ENCODE peak calls at places on chromosomes 1 and 21, in seven cellular contexts. One of them, this sample, is unnamed.

GRCh38 chr21:34357889-34358288 is 5.9 kb upstream of the KCNE2 start:
- DNase-seq in lung: no peak
- DNase-seq in fibroblast of mammary gland: no peak
- DNase-seq in GM12864: no peak
- DNase-seq in fibroblast of pulmonary artery: no peak
- DNase-seq in mucosa of descending colon: no peak
- DNase-seq in mesendoderm: no peak
- DNase-seq in this sample: no peak

GRCh38 chr1:59605184-59605583 is 209.6 kb upstream of the HOOK1 start:
- DNase-seq in lung: no peak
- DNase-seq in fibroblast of mammary gland: no peak
- DNase-seq in GM12864: no peak
- DNase-seq in fibroblast of pulmonary artery: no peak
- DNase-seq in mucosa of descending colon: no peak
- DNase-seq in mesendoderm: no peak
- DNase-seq in this sample: no peak

GRCh38 chr1:154955039-154955717 is 721 bp downstream of the PBXIP1 start:
- DNase-seq in lung: no peak
- DNase-seq in fibroblast of mammary gland: peak
- DNase-seq in GM12864: no peak
- DNase-seq in fibroblast of pulmonary artery: peak
- DNase-seq in mucosa of descending colon: peak
- DNase-seq in mesendoderm: peak
- DNase-seq in this sample: peak

GRCh38 chr1:207981976-207982375 is 71.1 kb upstream of the CD34 start:
- DNase-seq in lung: no peak
- DNase-seq in fibroblast of mammary gland: no peak
- DNase-seq in GM12864: no peak
- DNase-seq in fibroblast of pulmonary artery: no peak
- DNase-seq in mucosa of descending colon: no peak
- DNase-seq in mesendoderm: peak
- DNase-seq in this sample: no peak

GRCh38 chr1:93965256-93965655 is 56.0 kb upstream of the GCLM start:
- DNase-seq in lung: no peak
- DNase-seq in fibroblast of mammary gland: no peak
- DNase-seq in GM12864: no peak
- DNase-seq in fibroblast of pulmonary artery: no peak
- DNase-seq in mucosa of descending colon: no peak
- DNase-seq in mesendoderm: no peak
- DNase-seq in this sample: no peak

GRCh38 chr1:73097917-73098316 is 815.6 kb upstream of the NEGR1 start:
- DNase-seq in lung: no peak
- DNase-seq in fibroblast of mammary gland: no peak
- DNase-seq in GM12864: no peak
- DNase-seq in fibroblast of pulmonary artery: no peak
- DNase-seq in mucosa of descending colon: no peak
- DNase-seq in mesendoderm: peak
- DNase-seq in this sample: no peak

GRCh38 chr1:168373869-168374268 is 93.2 kb downstream of the TBX19 start:
- DNase-seq in lung: no peak
- DNase-seq in fibroblast of mammary gland: peak
- DNase-seq in GM12864: no peak
- DNase-seq in fibroblast of pulmonary artery: peak
- DNase-seq in mucosa of descending colon: no peak
- DNase-seq in mesendoderm: no peak
- DNase-seq in this sample: peak

GRCh38 chr1:116694524-116694923 is 27.0 kb upstream of the IGSF3 start:
- DNase-seq in lung: no peak
- DNase-seq in fibroblast of mammary gland: peak
- DNase-seq in GM12864: no peak
- DNase-seq in fibroblast of pulmonary artery: no peak
- DNase-seq in mucosa of descending colon: no peak
- DNase-seq in mesendoderm: no peak
- DNase-seq in this sample: peak

GRCh38 chr1:5976231-5976630 is 16.0 kb downstream of the NPHP4 start:
- DNase-seq in lung: no peak
- DNase-seq in fibroblast of mammary gland: no peak
- DNase-seq in GM12864: no peak
- DNase-seq in fibroblast of pulmonary artery: no peak
- DNase-seq in mucosa of descending colon: no peak
- DNase-seq in mesendoderm: no peak
- DNase-seq in this sample: no peak

GRCh38 chr1:152110365-152110859 is 4.8 kb downstream of the TCHH start:
- DNase-seq in lung: no peak
- DNase-seq in fibroblast of mammary gland: peak
- DNase-seq in GM12864: no peak
- DNase-seq in fibroblast of pulmonary artery: peak
- DNase-seq in mucosa of descending colon: peak
- DNase-seq in mesendoderm: peak
- DNase-seq in this sample: peak

GRCh38 chr1:82220754-82221153 is 420.0 kb downstream of the ADGRL2 start:
- DNase-seq in lung: no peak
- DNase-seq in fibroblast of mammary gland: no peak
- DNase-seq in GM12864: no peak
- DNase-seq in fibroblast of pulmonary artery: no peak
- DNase-seq in mucosa of descending colon: no peak
- DNase-seq in mesendoderm: no peak
- DNase-seq in this sample: no peak

GRCh38 chr1:228463559-228464455 is 23.4 kb upstream of the RNF187 start:
- DNase-seq in lung: no peak
- DNase-seq in fibroblast of mammary gland: peak
- DNase-seq in GM12864: peak
- DNase-seq in fibroblast of pulmonary artery: peak
- DNase-seq in mucosa of descending colon: peak
- DNase-seq in mesendoderm: peak
- DNase-seq in this sample: peak

GRCh38 chr1:219126267-219126862 is 47.3 kb upstream of the LYPLAL1 start:
- DNase-seq in lung: no peak
- DNase-seq in fibroblast of mammary gland: peak
- DNase-seq in GM12864: no peak
- DNase-seq in fibroblast of pulmonary artery: peak
- DNase-seq in mucosa of descending colon: no peak
- DNase-seq in mesendoderm: no peak
- DNase-seq in this sample: no peak

GRCh38 chr1:214377886-214378285 is 96.9 kb downstream of the SMYD2 start:
- DNase-seq in lung: no peak
- DNase-seq in fibroblast of mammary gland: no peak
- DNase-seq in GM12864: no peak
- DNase-seq in fibroblast of pulmonary artery: peak
- DNase-seq in mucosa of descending colon: no peak
- DNase-seq in mesendoderm: peak
- DNase-seq in this sample: peak

GRCh38 chr1:204104331-204105222 is 31.7 kb downstream of the SOX13 start:
- DNase-seq in lung: no peak
- DNase-seq in fibroblast of mammary gland: no peak
- DNase-seq in GM12864: no peak
- DNase-seq in fibroblast of pulmonary artery: no peak
- DNase-seq in mucosa of descending colon: peak
- DNase-seq in mesendoderm: no peak
- DNase-seq in this sample: no peak

GRCh38 chr1:207838156-207839082 is 72.5 kb downstream of the CD34 start:
- DNase-seq in lung: no peak
- DNase-seq in fibroblast of mammary gland: peak
- DNase-seq in GM12864: no peak
- DNase-seq in fibroblast of pulmonary artery: peak
- DNase-seq in mucosa of descending colon: no peak
- DNase-seq in mesendoderm: no peak
- DNase-seq in this sample: no peak

GRCh38 chr1:6475381-6476133 is 9.6 kb upstream of the TNFRSF25 start:
- DNase-seq in lung: peak
- DNase-seq in fibroblast of mammary gland: peak
- DNase-seq in GM12864: no peak
- DNase-seq in fibroblast of pulmonary artery: peak
- DNase-seq in mucosa of descending colon: peak
- DNase-seq in mesendoderm: peak
- DNase-seq in this sample: peak

GRCh38 chr1:192729500-192729899 is 79.3 kb upstream of the RGS2 start:
- DNase-seq in lung: no peak
- DNase-seq in fibroblast of mammary gland: no peak
- DNase-seq in GM12864: no peak
- DNase-seq in fibroblast of pulmonary artery: no peak
- DNase-seq in mucosa of descending colon: no peak
- DNase-seq in mesendoderm: no peak
- DNase-seq in this sample: no peak

GRCh38 chr1:20361805-20362381 is 71.2 kb downstream of the VWA5B1 start:
- DNase-seq in lung: peak
- DNase-seq in fibroblast of mammary gland: peak
- DNase-seq in GM12864: no peak
- DNase-seq in fibroblast of pulmonary artery: peak
- DNase-seq in mucosa of descending colon: peak
- DNase-seq in mesendoderm: peak
- DNase-seq in this sample: peak

GRCh38 chr1:200795151-200795550 is 56.5 kb downstream of the CAMSAP2 start:
- DNase-seq in lung: no peak
- DNase-seq in fibroblast of mammary gland: peak
- DNase-seq in GM12864: no peak
- DNase-seq in fibroblast of pulmonary artery: peak
- DNase-seq in mucosa of descending colon: no peak
- DNase-seq in mesendoderm: no peak
- DNase-seq in this sample: peak

GRCh38 chr21:41369105-41369914 is 7.5 kb downstream of the MX2 start:
- DNase-seq in lung: no peak
- DNase-seq in fibroblast of mammary gland: peak
- DNase-seq in GM12864: no peak
- DNase-seq in fibroblast of pulmonary artery: no peak
- DNase-seq in mucosa of descending colon: no peak
- DNase-seq in mesendoderm: peak
- DNase-seq in this sample: peak

GRCh38 chr1:99820546-99820945 is 29.6 kb upstream of the AGL start:
- DNase-seq in lung: no peak
- DNase-seq in fibroblast of mammary gland: no peak
- DNase-seq in GM12864: peak
- DNase-seq in fibroblast of pulmonary artery: no peak
- DNase-seq in mucosa of descending colon: no peak
- DNase-seq in mesendoderm: no peak
- DNase-seq in this sample: no peak

GRCh38 chr1:159933347-159933746 is 8.0 kb upstream of the TAGLN2 start:
- DNase-seq in lung: no peak
- DNase-seq in fibroblast of mammary gland: no peak
- DNase-seq in GM12864: no peak
- DNase-seq in fibroblast of pulmonary artery: no peak
- DNase-seq in mucosa of descending colon: no peak
- DNase-seq in mesendoderm: no peak
- DNase-seq in this sample: no peak

GRCh38 chr1:77230051-77230450 is 10.8 kb upstream of the PIGK start:
- DNase-seq in lung: no peak
- DNase-seq in fibroblast of mammary gland: peak
- DNase-seq in GM12864: no peak
- DNase-seq in fibroblast of pulmonary artery: no peak
- DNase-seq in mucosa of descending colon: no peak
- DNase-seq in mesendoderm: no peak
- DNase-seq in this sample: peak

DNA sequence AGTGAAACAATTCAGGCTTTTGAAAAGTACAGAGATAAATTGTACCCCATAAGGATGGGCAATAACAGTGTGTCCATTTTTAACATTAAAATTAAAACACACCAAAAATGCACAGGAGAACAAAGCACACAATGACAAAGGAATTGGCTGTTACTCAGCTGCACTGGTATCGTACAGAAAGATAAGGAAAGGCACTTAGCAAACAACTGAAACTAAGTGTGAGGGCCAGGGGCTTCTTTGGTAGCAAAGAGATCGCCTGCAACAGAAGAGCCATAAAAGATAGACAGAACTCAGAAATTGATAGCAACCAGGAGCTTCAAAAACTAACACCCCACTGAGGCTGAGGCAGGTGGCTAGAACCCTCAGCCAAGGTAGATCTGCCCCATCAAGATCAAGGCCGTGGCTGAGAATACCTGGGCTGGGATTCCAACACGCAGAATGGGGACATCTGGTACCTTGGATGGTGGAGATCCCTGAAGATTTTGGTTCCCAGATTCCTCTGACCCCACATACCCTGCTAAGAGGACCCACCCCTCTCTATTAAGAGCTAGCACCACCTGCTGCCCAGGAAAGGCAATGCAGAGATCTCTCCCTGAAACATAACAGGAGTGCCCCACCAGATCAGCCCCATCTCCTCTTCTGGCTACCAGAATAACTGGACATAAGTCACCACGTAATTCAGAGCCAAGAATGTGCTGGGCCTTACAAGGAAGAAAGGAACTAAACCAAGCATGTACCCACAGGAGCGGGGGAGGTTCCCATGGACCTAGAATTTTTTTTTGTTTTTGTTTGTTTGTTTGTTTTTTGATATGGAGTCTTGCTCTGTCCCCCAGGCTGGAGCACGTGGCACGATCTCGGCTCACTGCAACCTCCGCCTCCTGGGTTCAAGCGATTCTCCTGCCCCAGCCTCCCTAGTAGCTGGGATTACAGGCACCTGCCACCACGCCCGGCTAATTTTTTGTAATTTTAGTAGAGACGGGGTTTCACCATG is 16.2 kb downstream of the PLEKHO1 start:
- DNase-seq in lung: no peak
- DNase-seq in fibroblast of mammary gland: peak
- DNase-seq in GM12864: no peak
- DNase-seq in fibroblast of pulmonary artery: peak
- DNase-seq in mucosa of descending colon: peak
- DNase-seq in mesendoderm: peak
- DNase-seq in this sample: peak
- H3K4me3 ChIP-seq in lung: no peak
- H3K4me3 ChIP-seq in fibroblast of mammary gland: no peak
- H3K4me3 ChIP-seq in GM12864: no peak
- H3K4me3 ChIP-seq in fibroblast of pulmonary artery: no peak
- H3K4me3 ChIP-seq in mucosa of descending colon: no peak
- H3K4me3 ChIP-seq in mesendoderm: no peak
- H3K4me3 ChIP-seq in this sample: no peak

GRCh38 chr1:243420968-243421675 is 165.3 kb downstream of the SDCCAG8 start:
- DNase-seq in lung: no peak
- DNase-seq in fibroblast of mammary gland: no peak
- DNase-seq in GM12864: no peak
- DNase-seq in fibroblast of pulmonary artery: peak
- DNase-seq in mucosa of descending colon: no peak
- DNase-seq in mesendoderm: no peak
- DNase-seq in this sample: no peak
- H3K4me3 ChIP-seq in lung: no peak
- H3K4me3 ChIP-seq in fibroblast of mammary gland: no peak
- H3K4me3 ChIP-seq in GM12864: no peak
- H3K4me3 ChIP-seq in fibroblast of pulmonary artery: peak
- H3K4me3 ChIP-seq in mucosa of descending colon: no peak
- H3K4me3 ChIP-seq in mesendoderm: no peak
- H3K4me3 ChIP-seq in this sample: no peak

DNA sequence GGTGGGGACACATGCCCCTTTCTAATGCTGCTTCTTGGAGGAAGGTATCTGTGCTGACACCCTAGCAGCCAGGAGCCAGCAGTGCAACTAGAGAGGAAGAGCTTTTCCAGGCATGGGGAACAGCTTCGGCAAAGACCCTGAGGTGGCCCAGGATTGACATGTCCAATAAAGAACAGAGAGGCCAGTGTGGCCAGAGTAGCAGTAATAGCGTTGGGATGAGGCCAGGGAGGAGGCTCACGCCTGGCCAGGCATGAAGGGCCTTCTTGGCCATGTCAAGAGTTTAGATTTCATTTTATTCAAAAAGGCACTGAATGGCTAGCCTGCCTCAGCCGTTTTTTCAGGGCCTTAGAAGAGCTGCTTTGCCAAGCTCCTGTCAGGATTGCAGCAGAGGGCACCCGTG is 16.3 kb upstream of the ADAMTSL4 start:
- DNase-seq in lung: no peak
- DNase-seq in fibroblast of mammary gland: no peak
- DNase-seq in GM12864: no peak
- DNase-seq in fibroblast of pulmonary artery: no peak
- DNase-seq in mucosa of descending colon: no peak
- DNase-seq in mesendoderm: no peak
- DNase-seq in this sample: no peak
- H3K4me3 ChIP-seq in lung: no peak
- H3K4me3 ChIP-seq in fibroblast of mammary gland: no peak
- H3K4me3 ChIP-seq in GM12864: no peak
- H3K4me3 ChIP-seq in fibroblast of pulmonary artery: no peak
- H3K4me3 ChIP-seq in mucosa of descending colon: no peak
- H3K4me3 ChIP-seq in mesendoderm: no peak
- H3K4me3 ChIP-seq in this sample: no peak

GRCh38 chr1:51618715-51619114 is 1.8 kb downstream of the OSBPL9 start:
- DNase-seq in lung: no peak
- DNase-seq in fibroblast of mammary gland: no peak
- DNase-seq in GM12864: no peak
- DNase-seq in fibroblast of pulmonary artery: no peak
- DNase-seq in mucosa of descending colon: no peak
- DNase-seq in mesendoderm: no peak
- DNase-seq in this sample: no peak
- H3K4me3 ChIP-seq in lung: no peak
- H3K4me3 ChIP-seq in fibroblast of mammary gland: no peak
- H3K4me3 ChIP-seq in GM12864: no peak
- H3K4me3 ChIP-seq in fibroblast of pulmonary artery: peak
- H3K4me3 ChIP-seq in mucosa of descending colon: no peak
- H3K4me3 ChIP-seq in mesendoderm: no peak
- H3K4me3 ChIP-seq in this sample: no peak